ENCODE peak calls at places on chromosomes 5 and 9, in nine cellular contexts. A is HAP-1, P is MM.1S, U is breast epithelium, E is neural progenitor cell, X is lower lobe of right lung, W is heart right ventricle, V is thyroid gland, O is A549. Q is an unnamed sample.

GRCh38 chr9:88949425-88949824 is 41.8 kb upstream of the S1PR3 start:
- DNase-seq in E (peak; percentile 52), O (peak; percentile 26), P (no peak), W (peak; percentile 44), X (no peak), U (no peak), A (no peak), V (no peak), Q (peak; percentile 92)

GRCh38 chr5:147084702-147085101 is 150.1 kb upstream of the STK32A start:
- DNase-seq in A (peak; percentile 28), E (peak; percentile 84), X (no peak), P (no peak), O (no peak), U (no peak), W (no peak), V (peak; percentile 28), Q (no peak)

GRCh38 chr9:120839146-120839545 is 3.6 kb downstream of the PSMD5 start:
- DNase-seq in W (no peak), A (no peak), V (no peak), E (no peak), X (no peak), O (no peak), U (no peak), P (no peak), Q (no peak)

GRCh38 chr9:121895836-121896544 is 197.1 kb downstream of the TTLL11 start:
- DNase-seq in P (no peak), O (peak; percentile 60), U (no peak), A (peak; percentile 35), X (no peak), W (peak; percentile 24), V (peak; percentile 24), E (peak; percentile 34), Q (peak; percentile 27)

GRCh38 chr5:172450861-172451695 is 3.2 kb downstream of the SH3PXD2B start:
- DNase-seq in O (peak; percentile 54), A (peak; percentile 72), X (no peak), P (peak; percentile 29), V (no peak), E (peak; percentile 60), W (no peak), U (no peak), Q (no peak)

GRCh38 chr5:96189987-96190386 is 228.3 kb upstream of the ELL2 start:
- DNase-seq in W (no peak), P (no peak), E (peak; percentile 16), A (no peak), X (no peak), O (no peak), V (no peak), U (no peak), Q (no peak)

GRCh38 chr5:161372682-161373344 is 173.7 kb downstream of the GABRB2 start:
- DNase-seq in A (no peak), X (no peak), V (no peak), O (no peak), P (no peak), U (no peak), W (no peak), E (peak; percentile 13), Q (no peak)

GRCh38 chr5:139282195-139282557 is 11.4 kb upstream of the MATR3 start:
- DNase-seq in V (no peak), P (no peak), W (no peak), U (no peak), A (no peak), O (no peak), E (no peak), X (no peak), Q (no peak)

GRCh38 chr5:159782995-159783300 is 133.3 kb upstream of the ADRA1B start:
- DNase-seq in U (no peak), W (no peak), V (no peak), E (no peak), O (no peak), P (no peak), X (no peak), A (no peak), Q (no peak)

DNA sequence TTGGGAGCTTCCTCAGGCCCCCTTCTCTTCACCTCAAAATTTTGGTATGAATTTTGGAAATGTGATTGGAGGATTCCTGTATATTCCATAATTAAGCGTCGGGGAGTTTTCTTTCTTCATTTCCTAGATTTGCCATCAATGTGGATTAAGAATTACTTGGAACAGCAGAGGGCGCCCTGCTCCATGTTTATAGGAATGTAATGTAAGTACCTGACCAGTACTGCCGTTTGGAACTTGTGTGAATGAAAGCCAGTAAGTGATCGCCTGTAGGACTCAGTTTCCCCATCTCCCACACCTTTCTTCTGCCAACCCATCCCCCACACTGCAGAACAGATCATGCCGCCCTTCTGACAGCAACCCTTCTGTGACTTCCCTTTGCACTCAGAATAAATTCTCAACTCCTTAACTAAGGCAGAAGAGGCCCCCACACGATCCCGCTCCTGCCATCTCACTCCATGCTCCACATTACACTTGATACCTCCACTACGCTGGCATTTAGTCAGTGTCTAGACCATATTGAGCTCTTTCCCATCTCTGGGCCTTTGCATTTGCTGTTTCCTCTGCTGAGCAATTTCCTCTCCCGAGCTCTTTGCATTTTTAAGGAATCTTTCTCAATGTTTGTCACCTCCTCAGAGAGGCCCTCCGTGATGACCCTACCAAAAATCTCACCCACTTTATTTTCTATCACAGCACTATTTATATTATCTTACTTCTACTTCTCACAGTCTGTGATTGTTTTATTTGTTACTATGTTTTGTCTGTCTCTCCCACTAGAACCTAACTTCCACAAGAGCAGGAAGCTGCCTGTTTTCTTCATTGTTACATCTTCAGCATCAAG is 79.5 kb upstream of the HTR4 start:
- DNase-seq in X (peak; percentile 67), O (peak; percentile 81), P (peak; percentile 86), E (peak; percentile 88), U (peak; percentile 68), A (peak; percentile 83), V (peak; percentile 75), W (peak; percentile 36), Q (peak; percentile 78)
- H3K4me1 ChIP-seq in X (peaks cover 10% of the 10 kb centered on the region), O (peaks cover 11% of the 10 kb centered on the region), P (peaks cover 6% of the 10 kb centered on the region), E (no peaks in the 10 kb centered on the region), U (no peaks in the 10 kb centered on the region), A (no peaks in the 10 kb centered on the region), V (no peaks in the 10 kb centered on the region), W (peaks cover 28% of the 10 kb centered on the region), Q (no peaks in the 10 kb centered on the region)

DNA sequence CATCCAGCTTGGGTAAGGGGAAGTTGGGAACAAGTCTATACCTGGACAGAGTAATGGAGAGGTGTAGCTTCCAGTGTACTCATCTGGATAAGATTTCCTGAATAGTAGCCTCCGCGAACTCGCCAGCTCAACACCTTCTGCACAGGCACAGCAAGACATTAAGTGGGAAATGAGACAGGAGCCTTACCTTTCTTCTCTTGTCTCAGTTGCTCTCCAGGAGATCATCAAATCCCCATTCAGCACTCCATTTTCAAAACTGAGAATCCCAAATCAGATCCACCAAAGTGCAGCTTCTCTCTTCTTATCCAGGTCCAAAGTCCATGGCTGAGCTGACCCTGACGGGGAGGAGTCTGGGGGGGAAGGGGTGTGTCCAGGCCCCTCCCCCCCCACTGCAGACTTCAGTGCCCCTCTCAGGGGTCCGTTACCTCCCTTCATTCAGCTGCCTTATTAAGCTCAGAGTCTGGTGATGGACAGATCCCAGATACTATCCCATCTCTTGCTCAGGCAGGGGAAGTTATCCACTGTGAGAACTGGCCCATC is 5.9 kb upstream of the MGAT1 start:
- DNase-seq in V (no peak), E (no peak), X (no peak), U (no peak), O (no peak), W (no peak), A (no peak), P (no peak), Q (peak; percentile 68)
- H3K4me1 ChIP-seq in V (peaks cover 69% of the 10 kb centered on the region), E (peaks cover 31% of the 10 kb centered on the region), X (peaks cover 74% of the 10 kb centered on the region), U (peaks cover 21% of the 10 kb centered on the region), O (peaks cover 30% of the 10 kb centered on the region), W (peaks cover 84% of the 10 kb centered on the region), A (peaks cover 46% of the 10 kb centered on the region), P (peaks cover 55% of the 10 kb centered on the region), Q (peaks cover 13% of the 10 kb centered on the region)

GRCh38 chr9:134333874-134334581 is 7.8 kb downstream of the RXRA start:
- DNase-seq in E (no peak), P (no peak), O (no peak), W (peak; percentile 21), V (peak; percentile 35), X (no peak), U (no peak), A (no peak), Q (peak; percentile 57)
- H3K4me1 ChIP-seq in E (peaks cover 32% of the 10 kb centered on the region), P (no peaks in the 10 kb centered on the region), O (peaks cover 33% of the 10 kb centered on the region), W (peaks cover 100% of the 10 kb centered on the region), V (peaks cover 89% of the 10 kb centered on the region), X (peaks cover 97% of the 10 kb centered on the region), U (peaks cover 27% of the 10 kb centered on the region), A (no peaks in the 10 kb centered on the region), Q (peaks cover 34% of the 10 kb centered on the region)

GRCh38 chr9:133960568-133961129 is 31.5 kb downstream of the VAV2 start:
- DNase-seq in P (no peak), E (peak; percentile 50), V (peak; percentile 25), X (peak; percentile 73), W (no peak), A (peak; percentile 64), O (no peak), U (no peak), Q (peak; percentile 83)

GRCh38 chr9:133957328-133957727 is 34.8 kb downstream of the VAV2 start:
- DNase-seq in E (no peak), V (no peak), U (no peak), O (no peak), X (peak; percentile 40), P (no peak), W (peak; percentile 10), A (peak; percentile 33), Q (no peak)

GRCh38 chr9:133959966-133960567 is 32.1 kb downstream of the VAV2 start:
- DNase-seq in E (no peak), U (no peak), V (no peak), O (no peak), X (peak; percentile 35), W (no peak), A (peak; percentile 52), P (no peak), Q (no peak)

GRCh38 chr9:133958756-133959155 is 33.4 kb downstream of the VAV2 start:
- DNase-seq in U (no peak), P (no peak), W (peak; percentile 4), E (no peak), X (peak; percentile 24), V (no peak), O (no peak), A (peak; percentile 43), Q (no peak)

DNA sequence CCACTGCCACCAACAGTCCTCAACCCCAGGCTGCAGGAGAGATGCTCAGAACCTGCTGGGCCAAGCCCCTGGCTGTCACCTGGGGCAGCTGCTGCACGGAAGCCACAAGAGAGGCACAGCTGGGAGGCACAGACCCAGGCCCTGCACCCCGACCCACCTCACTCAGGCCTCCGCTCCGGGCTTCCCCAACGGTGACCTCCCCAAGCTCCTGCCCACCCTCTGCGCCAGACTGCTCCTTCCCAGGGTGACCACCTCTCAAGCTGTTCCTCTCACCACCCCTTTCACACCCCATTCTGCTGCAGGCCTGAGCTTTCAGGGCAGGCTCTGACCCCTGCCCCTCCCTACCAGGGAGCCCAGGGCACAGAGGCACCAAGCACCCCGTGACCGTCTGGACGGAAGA is 33.0 kb downstream of the VAV2 start:
- DNase-seq in A (no peak), X (peak; percentile 31), V (no peak), E (no peak), W (peak; percentile 5), U (no peak), P (no peak), O (no peak), Q (no peak)
- H3K4me1 ChIP-seq in A (peaks cover 51% of the 10 kb centered on the region), X (peaks cover 62% of the 10 kb centered on the region), V (peaks cover 26% of the 10 kb centered on the region), E (peaks cover 56% of the 10 kb centered on the region), W (peaks cover 47% of the 10 kb centered on the region), U (peaks cover 2% of the 10 kb centered on the region), P (no peaks in the 10 kb centered on the region), O (peaks cover 9% of the 10 kb centered on the region), Q (peaks cover 7% of the 10 kb centered on the region)

Q was measured in small intestine.